ENCODE peak calls at places on chromosome 5, in seven cellular contexts. H, F, L, D, T, G and Y are unnamed samples.
A peak's percentile ranks its signal among the peaks of the same experiment; 100 is the strongest.

GRCh38 chr5:60583598-60583997 is 116.4 kb downstream of the DEPDC1B start:
- DNase-seq in H (no peak), F (no peak), L (no peak), D (no peak), T (no peak), G (no peak), Y (no peak)

GRCh38 chr5:102959055-102959454 is 160.9 kb downstream of the GIN1 start:
- DNase-seq in H (no peak), F (no peak), L (no peak), D (no peak), T (peak; percentile 81), G (no peak), Y (no peak)

GRCh38 chr5:61933787-61934626 is 372.0 kb upstream of the KIF2A start:
- DNase-seq in H (no peak), F (no peak), L (no peak), D (no peak), T (peak; percentile 69), G (peak; percentile 24), Y (no peak)

GRCh38 chr5:108061941-108062340 is 320.0 kb downstream of the FBXL17 start:
- DNase-seq in H (no peak), F (no peak), L (no peak), D (no peak), T (peak; percentile 1), G (no peak), Y (no peak)

GRCh38 chr5:138631204-138631928 is 56.2 kb upstream of the HSPA9 start:
- DNase-seq in H (no peak), F (no peak), L (no peak), D (no peak), T (no peak), G (no peak), Y (no peak)

GRCh38 chr5:133944263-133945230 is 23.9 kb downstream of the C5orf15 start:
- DNase-seq in H (no peak), F (peak; percentile 48), L (no peak), D (no peak), T (peak; percentile 44), G (no peak), Y (no peak)

GRCh38 chr5:91219803-91220371 is 163.2 kb downstream of the ARRDC3 start:
- DNase-seq in H (no peak), F (no peak), L (no peak), D (no peak), T (no peak), G (no peak), Y (no peak)

GRCh38 chr5:157286761-157287211 is 20.9 kb downstream of the CYFIP2 start:
- DNase-seq in H (no peak), F (no peak), L (peak; percentile 70), D (no peak), T (no peak), G (no peak), Y (no peak)

GRCh38 chr5:107570805-107571531 is 99.8 kb downstream of the EFNA5 start:
- DNase-seq in H (no peak), F (no peak), L (no peak), D (peak; percentile 56), T (peak; percentile 56), G (no peak), Y (no peak)

GRCh38 chr5:141672856-141673813 is 8.9 kb downstream of the ARAP3 start:
- DNase-seq in H (no peak), F (no peak), L (no peak), D (no peak), T (no peak), G (no peak), Y (no peak)

GRCh38 chr5:1522601-1523479 is 920 bp downstream of the LPCAT1 start:
- DNase-seq in H (peak; percentile 90), F (no peak), L (no peak), D (peak; percentile 57), T (peak; percentile 17), G (no peak), Y (peak; percentile 42)

GRCh38 chr5:117943120-117943519 is 1045.2 kb downstream of the DTWD2 start:
- DNase-seq in H (no peak), F (no peak), L (no peak), D (no peak), T (no peak), G (no peak), Y (no peak)

GRCh38 chr5:138454121-138454520 is 11.2 kb upstream of the EGR1 start:
- DNase-seq in H (no peak), F (no peak), L (no peak), D (no peak), T (no peak), G (no peak), Y (no peak)

GRCh38 chr5:154878642-154879335 is 20.4 kb downstream of the CNOT8 start:
- DNase-seq in H (no peak), F (no peak), L (no peak), D (no peak), T (peak; percentile 21), G (no peak), Y (no peak)

GRCh38 chr5:154937186-154937717 is 759 bp downstream of the GEMIN5 start:
- DNase-seq in H (no peak), F (no peak), L (no peak), D (no peak), T (peak; percentile 7), G (no peak), Y (no peak)

GRCh38 chr5:7325975-7326911 is 69.7 kb upstream of the ADCY2 start:
- DNase-seq in H (no peak), F (no peak), L (no peak), D (no peak), T (no peak), G (no peak), Y (no peak)

GRCh38 chr5:174573210-174574014 is 151.0 kb upstream of the MSX2 start:
- DNase-seq in H (no peak), F (no peak), L (no peak), D (no peak), T (no peak), G (no peak), Y (no peak)

GRCh38 chr5:142883438-142883837 is 113.3 kb downstream of the ARHGAP26 start:
- DNase-seq in H (no peak), F (no peak), L (no peak), D (no peak), T (no peak), G (no peak), Y (no peak)

GRCh38 chr5:135386886-135387628 is 12.0 kb downstream of the MACROH2A1 start:
- DNase-seq in H (peak; percentile 80), F (no peak), L (no peak), D (no peak), T (peak; percentile 91), G (no peak), Y (peak; percentile 86)

GRCh38 chr5:61687371-61687770 is 355.3 kb downstream of the ZSWIM6 start:
- DNase-seq in H (no peak), F (no peak), L (no peak), D (no peak), T (peak; percentile 31), G (no peak), Y (no peak)

GRCh38 chr5:157473383-157474370 is 13.7 kb downstream of the NIPAL4 start:
- DNase-seq in H (no peak), F (no peak), L (no peak), D (no peak), T (no peak), G (no peak), Y (no peak)

GRCh38 chr5:92309336-92309991 is 926.3 kb upstream of the ARRDC3 start:
- DNase-seq in H (no peak), F (no peak), L (no peak), D (no peak), T (peak; percentile 1), G (no peak), Y (no peak)

GRCh38 chr5:161966544-161966943 is 101.0 kb upstream of the GABRG2 start:
- DNase-seq in H (no peak), F (no peak), L (no peak), D (no peak), T (no peak), G (no peak), Y (no peak)

GRCh38 chr5:124923131-124923530 is 176.7 kb upstream of the ZNF608 start:
- DNase-seq in H (no peak), F (no peak), L (no peak), D (no peak), T (no peak), G (no peak), Y (no peak)

GRCh38 chr5:181260720-181261319 is at the start of gene TRIM52:
- DNase-seq in H (peak; percentile 99), F (peak; percentile 84), L (peak; percentile 92), D (peak; percentile 93), T (peak; percentile 84), G (peak; percentile 71), Y (peak; percentile 88)
- TF ChIP-seq CTCF in H (peak; percentile 24), F (no peak), L (peak; percentile 13), D (no peak), T (no peak), G (no peak), Y (no peak)

DNA sequence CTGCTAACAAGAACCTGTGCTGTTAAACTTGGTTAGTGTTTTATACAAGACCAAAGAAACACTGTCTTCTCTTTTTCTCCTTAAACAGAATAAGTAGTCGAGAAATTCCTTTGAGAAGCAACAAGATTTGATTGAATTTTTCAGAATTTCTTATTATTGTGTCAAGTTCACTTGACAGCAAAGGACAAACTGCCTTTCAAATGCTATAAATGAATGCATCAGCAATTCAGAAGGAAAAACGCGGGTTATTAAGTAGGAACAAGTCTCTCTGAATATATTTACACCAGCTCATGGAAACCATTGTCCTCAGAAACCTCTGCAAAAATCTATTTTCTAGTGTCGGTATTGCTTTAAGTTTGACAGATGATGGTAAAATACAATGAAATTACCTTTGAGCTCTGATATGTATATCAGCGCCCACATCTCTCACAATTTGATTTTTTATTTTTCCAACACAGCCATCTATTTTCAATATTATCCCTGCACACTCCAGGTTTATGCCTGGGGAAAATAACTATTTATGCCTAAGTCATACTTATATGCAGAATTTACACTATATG is 4.4 kb downstream of the ATP10B start:
- DNase-seq in H (no peak), F (no peak), L (no peak), D (no peak), T (no peak), G (no peak), Y (no peak)
- TF ChIP-seq CTCF in H (no peak), F (no peak), L (no peak), D (no peak), T (no peak), G (no peak), Y (no peak)

DNA sequence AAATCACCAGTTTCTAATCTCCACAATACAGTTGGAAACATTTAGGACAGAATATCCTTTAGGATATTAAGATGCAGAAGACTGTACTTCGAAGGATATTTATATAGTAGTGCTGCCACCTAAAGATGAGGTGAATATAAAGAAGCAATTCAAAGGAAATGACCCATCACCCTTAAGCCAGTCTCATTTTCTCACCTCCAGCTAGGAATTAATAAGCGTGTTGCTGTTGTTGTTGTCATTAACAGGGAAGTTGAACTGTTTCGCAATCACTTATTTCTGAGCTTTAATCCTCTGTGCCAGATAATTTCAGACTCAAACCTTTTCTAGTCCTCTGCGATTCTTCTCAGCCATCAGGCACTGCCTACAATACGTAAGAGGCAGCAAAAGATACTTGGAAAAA is 7.8 kb upstream of the PURA start:
- DNase-seq in H (no peak), F (no peak), L (no peak), D (no peak), T (no peak), G (no peak), Y (no peak)
- TF ChIP-seq CTCF in H (no peak), F (no peak), L (no peak), D (no peak), T (no peak), G (no peak), Y (no peak)

DNA sequence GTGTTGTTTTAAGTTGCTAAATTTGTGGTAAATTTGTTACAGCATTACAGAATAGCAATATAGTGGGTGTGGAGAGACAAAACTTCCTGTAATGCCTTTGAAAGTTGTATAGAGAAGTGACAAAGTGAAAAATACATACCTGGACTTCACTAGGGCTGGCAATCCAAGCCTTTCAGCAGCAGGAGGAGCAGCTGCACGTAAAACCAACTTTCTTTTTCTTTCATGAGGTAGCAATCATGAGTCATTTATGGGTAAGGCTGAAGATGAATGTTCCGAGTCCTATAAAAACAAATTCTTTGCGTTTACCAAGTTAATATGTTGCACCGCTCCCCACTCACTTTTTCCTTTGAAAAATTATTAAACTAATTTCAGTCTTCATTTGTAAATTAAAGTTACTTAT is 1138.2 kb downstream of the TAF11L14 start:
- DNase-seq in H (no peak), F (no peak), L (no peak), D (no peak), T (peak; percentile 76), G (no peak), Y (no peak)
- TF ChIP-seq CTCF in H (no peak), F (no peak), L (no peak), D (no peak), T (peak; percentile 81), G (no peak), Y (no peak)